ENCODE peak calls at places on chromosomes 7 and 10, in six cellular contexts. U, Z, Q, B, G and V are unnamed samples.

GRCh38 chr7:75534727-75535307 is 42.7 kb downstream of the SPDYE5 start:
- DNase-seq in G (peak; percentile 63), U (peak; percentile 29), Z (no peak), B (peak; percentile 14), Q (no peak), V (no peak)

GRCh38 chr10:86374664-86375063 is 8.1 kb upstream of the GRID1 start:
- DNase-seq in Q (no peak), U (no peak), G (no peak), Z (peak; percentile 9), B (no peak), V (no peak)

GRCh38 chr7:43937444-43937843 is 11.2 kb downstream of the UBE2D4 start:
- DNase-seq in B (no peak), Z (no peak), G (no peak), Q (no peak), U (no peak), V (no peak)

GRCh38 chr7:157411580-157411979 is 74.8 kb downstream of the DNAJB6 start:
- DNase-seq in U (no peak), B (no peak), Z (no peak), G (no peak), Q (no peak), V (no peak)

GRCh38 chr10:22620140-22620857 is 94.1 kb downstream of the PIP4K2A start:
- DNase-seq in Q (peak; percentile 95), Z (peak; percentile 89), G (peak; percentile 99), U (peak; percentile 80), B (no peak), V (no peak)

GRCh38 chr7:88167223-88167622 is 52.6 kb downstream of the SRI start:
- DNase-seq in Q (no peak), Z (no peak), B (no peak), U (no peak), G (no peak), V (no peak)

GRCh38 chr7:132376361-132377013 is 199.8 kb downstream of the PLXNA4 start:
- DNase-seq in G (no peak), Q (no peak), Z (no peak), U (no peak), B (no peak), V (no peak)

GRCh38 chr10:13790196-13790595 is 203.4 kb downstream of the PRPF18 start:
- DNase-seq in Z (no peak), G (no peak), Q (no peak), B (no peak), U (no peak), V (no peak)

GRCh38 chr7:37052673-37053072 is 328.4 kb upstream of the AOAH start:
- DNase-seq in U (no peak), G (no peak), Z (no peak), Q (no peak), B (no peak), V (peak; percentile 75)

GRCh38 chr10:69759641-69760040 is 42.1 kb upstream of the COL13A1 start:
- DNase-seq in Q (peak; percentile 37), U (peak; percentile 32), G (no peak), B (no peak), Z (no peak), V (no peak)

GRCh38 chr7:75650671-75651070 is 88.1 kb downstream of the HIP1 start:
- DNase-seq in G (no peak), Q (peak; percentile 85), Z (peak; percentile 92), U (no peak), B (no peak), V (no peak)

GRCh38 chr7:95302976-95303375 is 21.4 kb downstream of the PON1 start:
- DNase-seq in B (no peak), G (no peak), Z (no peak), U (no peak), Q (no peak), V (no peak)

GRCh38 chr10:59807629-59808620 is 54.7 kb upstream of the MRLN start:
- DNase-seq in U (no peak), Q (no peak), G (no peak), B (no peak), Z (peak; percentile 73), V (no peak)

GRCh38 chr7:139852482-139852845 is 23.4 kb downstream of the TBXAS1 start:
- DNase-seq in B (no peak), G (no peak), Z (no peak), U (no peak), Q (no peak), V (no peak)

GRCh38 chr10:55410415-55410885 is 609.4 kb upstream of the PCDH15 start:
- DNase-seq in U (no peak), G (no peak), B (peak; percentile 46), Z (no peak), Q (peak; percentile 15), V (peak; percentile 91)

GRCh38 chr7:106812027-106812643 is 52.9 kb upstream of the PIK3CG start:
- DNase-seq in Z (peak; percentile 77), B (no peak), G (no peak), Q (no peak), U (no peak), V (no peak)

GRCh38 chr10:11483189-11484148 is 128.0 kb downstream of the USP6NL start:
- DNase-seq in U (no peak), Q (no peak), B (no peak), G (no peak), Z (no peak), V (peak; percentile 42)

GRCh38 chr10:129999140-129999539 is 35.1 kb upstream of the EBF3 start:
- DNase-seq in B (no peak), Z (no peak), G (no peak), U (no peak), Q (no peak), V (no peak)

GRCh38 chr10:29734980-29735627 is 100.3 kb upstream of the SVIL start:
- DNase-seq in B (no peak), U (no peak), G (peak; percentile 50), Z (peak; percentile 85), Q (peak; percentile 94), V (peak; percentile 51)

GRCh38 chr7:11170160-11170559 is 196.5 kb downstream of the PHF14 start:
- DNase-seq in Q (no peak), B (peak; percentile 37), G (no peak), U (no peak), Z (no peak), V (no peak)

GRCh38 chr10:23439452-23439919 is 611 bp downstream of the OTUD1 start:
- DNase-seq in U (no peak), G (peak; percentile 14), Q (peak; percentile 83), Z (no peak), B (no peak), V (peak; percentile 40)

GRCh38 chr10:3684891-3685290 is 100.1 kb downstream of the KLF6 start:
- DNase-seq in B (no peak), Z (no peak), U (no peak), Q (no peak), G (no peak), V (no peak)

GRCh38 chr7:75815381-75816046 is 1.9 kb upstream of the CCL24 start:
- DNase-seq in G (no peak), U (no peak), B (no peak), Q (no peak), Z (no peak), V (no peak)

GRCh38 chr10:36759111-36759805 is 366.1 kb upstream of the ANKRD30A start:
- DNase-seq in Z (no peak), U (peak; percentile 69), Q (no peak), G (peak; percentile 90), B (no peak), V (no peak)

GRCh38 chr7:150450491-150450992 is at the start of gene GIMAP8:
- DNase-seq in U (no peak), B (no peak), Q (peak; percentile 89), Z (peak; percentile 83), G (no peak), V (no peak)

GRCh38 chr7:537911-538634 is 18.4 kb upstream of the PDGFA start:
- DNase-seq in Z (peak; percentile 90), G (peak; percentile 84), B (no peak), Q (peak; percentile 86), U (peak; percentile 63), V (no peak)

GRCh38 chr7:93171606-93172226 is 23.5 kb upstream of the SAMD9L start:
- DNase-seq in B (no peak), Z (no peak), Q (no peak), G (peak; percentile 52), U (no peak), V (no peak)